ENCODE peak calls at places on chromosomes 3 and 15, in nine cellular contexts. L, C, N, D, X, I, R, P and S are unnamed samples.

GRCh38 chr15:99703603-99704443 is 29.4 kb downstream of the LYSMD4 start:
- DNase-seq in C (no peak), P (no peak), L (peak), X (no peak), N (no peak), R (no peak), I (peak), D (no peak), S (no peak)

GRCh38 chr3:57228734-57229505 is 1.4 kb downstream of the APPL1 start:
- DNase-seq in L (peak), D (no peak), I (peak), R (no peak), N (no peak), C (no peak), X (no peak), P (no peak), S (no peak)

GRCh38 chr3:4644954-4645353 is 151.8 kb downstream of the ITPR1 start:
- DNase-seq in I (no peak), C (no peak), P (no peak), L (no peak), R (no peak), D (no peak), X (no peak), N (no peak), S (no peak)

GRCh38 chr15:28911295-28911979 is 25.7 kb downstream of the APBA2 start:
- DNase-seq in C (no peak), L (no peak), P (no peak), D (no peak), N (no peak), X (peak), R (no peak), I (no peak), S (no peak)

GRCh38 chr15:101091080-101092017 is 160.5 kb downstream of the CHSY1 start:
- DNase-seq in L (peak), C (no peak), R (peak), N (no peak), I (peak), X (no peak), P (peak), D (no peak), S (peak)

GRCh38 chr3:187368765-187369450 is 723 bp downstream of the RTP4 start:
- DNase-seq in C (no peak), P (no peak), X (no peak), D (no peak), L (no peak), R (no peak), I (no peak), N (no peak), S (no peak)

GRCh38 chr15:67051088-67051659 is 14.2 kb upstream of the SMAD3 start:
- DNase-seq in C (no peak), D (no peak), X (no peak), L (no peak), R (no peak), P (no peak), I (no peak), N (no peak), S (peak)

GRCh38 chr3:69999191-70000027 is at the start of gene SAMMSON:
- DNase-seq in P (no peak), N (no peak), R (peak), D (no peak), X (no peak), C (no peak), L (peak), I (no peak), S (peak)

GRCh38 chr15:86743283-86743903 is 663.7 kb downstream of the AGBL1 start:
- DNase-seq in X (no peak), I (no peak), N (peak), L (no peak), D (peak), C (peak), R (no peak), P (peak), S (no peak)

GRCh38 chr3:195616681-195617080 is 32.9 kb upstream of the APOD start:
- DNase-seq in C (no peak), D (no peak), L (no peak), I (no peak), R (no peak), P (no peak), N (no peak), X (no peak), S (no peak)

GRCh38 chr3:122382888-122383666 is at the start of gene MIX23:
- DNase-seq in I (peak), D (peak), N (peak), R (peak), P (peak), L (peak), X (peak), C (peak), S (peak)

GRCh38 chr3:66398228-66399025 is 102.4 kb downstream of the LRIG1 start:
- DNase-seq in P (no peak), D (no peak), R (no peak), N (no peak), I (peak), L (no peak), C (no peak), X (no peak), S (no peak)

GRCh38 chr3:194640829-194641228 is 7.6 kb upstream of the TMEM44 start:
- DNase-seq in N (no peak), C (no peak), X (no peak), P (no peak), D (no peak), L (no peak), R (no peak), I (no peak), S (no peak)

GRCh38 chr3:128201158-128201755 is 48.0 kb downstream of the EEFSEC start:
- DNase-seq in N (no peak), X (no peak), I (no peak), L (no peak), C (no peak), D (no peak), R (no peak), P (no peak), S (no peak)

DNA sequence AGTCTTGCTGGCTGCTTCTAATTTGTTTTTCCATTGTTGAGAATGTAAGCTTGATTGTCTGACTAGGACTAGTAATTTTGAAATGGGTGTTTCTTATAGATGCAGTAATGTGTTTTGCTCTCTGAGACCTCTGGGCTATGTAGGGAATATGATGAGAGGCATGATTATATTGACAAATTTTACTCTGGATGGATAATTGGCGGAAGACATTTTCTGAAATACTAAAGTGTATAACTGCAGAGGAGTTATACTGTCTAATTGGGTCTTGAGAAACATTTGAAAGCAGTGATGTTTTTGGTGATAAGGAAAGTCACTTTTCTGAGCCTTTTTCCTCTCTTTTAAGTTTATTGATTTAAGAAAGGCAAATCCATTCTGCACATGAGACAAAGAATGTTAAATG is 1.8 kb downstream of the ATP2C1 start:
- DNase-seq in R (no peak), X (no peak), C (no peak), I (no peak), N (no peak), L (no peak), P (no peak), D (no peak), S (no peak)
- H3K4me3 ChIP-seq in R (no peak), X (peak), C (no peak), I (peak), N (peak), L (peak), P (no peak), D (no peak), S (no peak)

GRCh38 chr15:92733934-92734521 is 78.5 kb upstream of the FAM174B start:
- DNase-seq in P (no peak), C (no peak), L (no peak), X (peak), R (peak), N (no peak), D (no peak), I (no peak), S (peak)
- H3K4me3 ChIP-seq in P (peak), C (peak), L (no peak), X (peak), R (peak), N (peak), D (peak), I (peak), S (peak)

GRCh38 chr15:70102827-70103226 is 5.1 kb upstream of the TLE3 start:
- DNase-seq in P (peak), I (no peak), C (no peak), D (no peak), N (no peak), X (no peak), L (no peak), R (no peak), S (no peak)

GRCh38 chr15:70099167-70099965 is 1.6 kb upstream of the TLE3 start:
- DNase-seq in X (peak), R (peak), C (peak), L (peak), N (peak), D (peak), P (peak), I (peak), S (peak)

GRCh38 chr15:70100495-70101331 is 3.0 kb upstream of the TLE3 start:
- DNase-seq in R (peak), D (peak), X (peak), L (no peak), N (peak), C (peak), P (peak), I (peak), S (peak)

GRCh38 chr15:70099966-70100494 is 2.3 kb upstream of the TLE3 start:
- DNase-seq in C (no peak), X (no peak), P (no peak), I (no peak), L (no peak), N (no peak), R (no peak), D (no peak), S (no peak)

GRCh38 chr15:70101459-70102113 is 3.9 kb upstream of the TLE3 start:
- DNase-seq in L (peak), C (no peak), I (peak), N (peak), P (peak), D (peak), R (peak), X (no peak), S (peak)
- H3K4me3 ChIP-seq in L (no peak), C (no peak), I (no peak), N (peak), P (no peak), D (no peak), R (no peak), X (peak), S (peak)

GRCh38 chr3:28149960-28150359 is 91.5 kb upstream of the CMC1 start:
- DNase-seq in R (no peak), L (no peak), N (no peak), C (no peak), D (no peak), I (no peak), P (no peak), X (no peak), S (no peak)

GRCh38 chr3:28151207-28151550 is 90.2 kb upstream of the CMC1 start:
- DNase-seq in P (no peak), D (no peak), N (no peak), I (no peak), C (no peak), X (no peak), R (no peak), L (no peak), S (no peak)

GRCh38 chr3:28150465-28151206 is 90.8 kb upstream of the CMC1 start:
- DNase-seq in D (no peak), N (no peak), C (no peak), P (no peak), L (no peak), R (no peak), X (no peak), I (no peak), S (no peak)

GRCh38 chr3:28151608-28152228 is 89.7 kb upstream of the CMC1 start:
- DNase-seq in X (no peak), P (no peak), L (no peak), N (no peak), C (no peak), R (peak), I (no peak), D (no peak), S (no peak)
- H3K4me3 ChIP-seq in X (peak), P (no peak), L (no peak), N (no peak), C (peak), R (no peak), I (no peak), D (no peak), S (peak)

DNA sequence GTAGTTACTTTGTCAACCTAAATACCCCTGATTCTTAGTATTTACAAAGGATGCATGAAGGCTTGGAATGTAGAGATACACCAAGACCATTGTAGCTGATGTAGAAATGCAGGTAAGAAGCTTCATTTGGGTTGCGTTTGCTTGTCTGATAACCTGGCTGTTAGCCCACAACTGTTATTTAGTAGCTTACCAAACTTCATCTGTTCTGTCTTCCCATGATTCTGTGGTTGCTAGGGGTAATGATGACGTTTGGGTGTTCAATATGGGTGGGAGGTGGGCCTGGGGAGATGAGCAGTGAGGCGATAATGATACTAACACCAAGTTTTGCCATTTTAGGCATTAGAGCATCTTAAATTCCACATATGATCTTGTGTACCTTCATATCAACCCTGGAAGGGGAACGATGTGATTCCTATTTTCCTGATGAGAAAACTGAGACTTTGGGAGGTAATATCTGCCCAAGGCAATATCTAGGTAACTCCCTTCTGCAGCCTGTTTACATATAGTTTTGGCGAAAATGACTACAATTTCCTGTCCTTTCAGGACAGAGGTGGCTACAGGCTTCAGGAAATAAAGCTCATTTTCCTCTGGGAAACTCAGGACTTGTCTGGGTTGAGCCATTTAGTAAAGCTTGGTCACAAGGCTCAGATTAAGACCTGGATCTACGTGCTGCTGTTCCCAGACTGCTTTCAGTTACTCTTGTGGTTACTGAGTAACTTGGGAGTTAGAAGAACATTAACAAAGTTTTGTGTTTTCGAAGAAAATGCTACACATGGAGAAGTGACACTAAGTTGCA is 26.8 kb downstream of the FNDC3B start:
- DNase-seq in N (no peak), C (no peak), D (peak), X (no peak), I (no peak), R (no peak), P (no peak), L (no peak), S (no peak)
- H3K4me3 ChIP-seq in N (no peak), C (no peak), D (no peak), X (no peak), I (no peak), R (no peak), P (peak), L (no peak), S (no peak)

GRCh38 chr3:9496893-9497292 is 56.7 kb downstream of the LHFPL4 start:
- DNase-seq in L (no peak), R (no peak), D (no peak), P (no peak), I (no peak), C (no peak), X (no peak), N (no peak), S (no peak)
- H3K4me3 ChIP-seq in L (no peak), R (no peak), D (no peak), P (no peak), I (no peak), C (no peak), X (no peak), N (no peak), S (no peak)

DNA sequence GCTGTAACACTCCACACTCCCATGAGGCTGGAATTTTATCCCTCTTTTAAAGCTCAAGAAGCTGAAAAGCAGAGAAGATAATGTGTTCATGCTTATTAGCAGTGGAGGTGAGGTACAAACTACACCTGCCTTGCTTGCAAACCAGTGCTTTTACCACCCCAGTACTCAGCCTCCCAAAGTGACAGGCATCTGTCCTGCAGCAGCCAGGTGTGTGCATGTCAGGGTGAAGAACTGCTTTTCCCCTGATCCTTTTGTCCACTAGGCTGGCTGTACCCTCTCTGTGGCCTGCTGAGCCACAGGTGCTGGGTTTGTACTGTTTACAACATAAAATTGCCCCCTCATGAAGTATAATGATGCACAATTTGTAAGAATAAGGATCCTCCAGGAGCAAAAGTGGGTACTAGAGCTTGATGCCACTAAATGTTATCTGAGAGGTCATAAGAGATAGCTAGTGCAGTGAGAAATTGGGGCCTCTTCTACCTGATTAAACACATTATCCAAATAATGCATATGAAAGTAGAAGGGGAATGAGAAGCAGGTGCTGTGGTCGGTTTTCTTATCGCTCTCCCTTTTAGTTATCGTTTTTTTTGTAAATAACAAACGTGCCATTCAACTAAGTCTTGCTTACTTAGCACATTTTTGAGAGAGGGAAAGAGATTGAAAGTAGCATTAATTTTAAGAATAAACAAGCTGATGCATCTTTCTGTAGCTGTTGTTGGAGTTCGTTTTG is 39.2 kb upstream of the GADL1 start:
- DNase-seq in I (no peak), X (no peak), C (no peak), D (no peak), L (no peak), R (no peak), P (no peak), N (no peak), S (no peak)
- H3K4me3 ChIP-seq in I (no peak), X (no peak), C (no peak), D (no peak), L (no peak), R (no peak), P (no peak), N (peak), S (peak)